ENCODE peak calls at places on chromosomes 3 and 15, in five cellular contexts. Z, W, F, Q and Y are unnamed samples.

GRCh38 chr15:48352474-48353072 is 21.3 kb downstream of the DUT start:
- DNase-seq in Z (peak; percentile 77), W (no peak), F (peak; percentile 77), Q (no peak), Y (no peak)

GRCh38 chr3:185549651-185550111 is 2.7 kb downstream of the LIPH start:
- DNase-seq in Z (no peak), W (no peak), F (no peak), Q (no peak), Y (no peak)

GRCh38 chr3:193730976-193731375 is 138.0 kb downstream of the OPA1 start:
- DNase-seq in Z (no peak), W (no peak), F (no peak), Q (no peak), Y (peak; percentile 62)

GRCh38 chr3:106728315-106728821 is 648.9 kb upstream of the CCDC54 start:
- DNase-seq in Z (no peak), W (no peak), F (peak; percentile 42), Q (no peak), Y (no peak)

GRCh38 chr3:160003520-160004128 is 15.0 kb downstream of the IL12A start:
- DNase-seq in Z (peak; percentile 68), W (no peak), F (peak; percentile 48), Q (peak; percentile 69), Y (no peak)

GRCh38 chr3:62601238-62601856 is 228.0 kb upstream of the FEZF2 start:
- DNase-seq in Z (no peak), W (no peak), F (no peak), Q (no peak), Y (no peak)

GRCh38 chr3:63069780-63070540 is 194.7 kb upstream of the CADPS start:
- DNase-seq in Z (no peak), W (no peak), F (no peak), Q (no peak), Y (no peak)

GRCh38 chr3:133893683-133894333 is 1.9 kb downstream of the RAB6B start:
- DNase-seq in Z (no peak), W (no peak), F (no peak), Q (no peak), Y (peak; percentile 86)

GRCh38 chr3:31093608-31093990 is 199.1 kb upstream of the GADL1 start:
- DNase-seq in Z (no peak), W (no peak), F (no peak), Q (no peak), Y (peak; percentile 14)

GRCh38 chr3:30934208-30934550 is 39.7 kb upstream of the GADL1 start:
- DNase-seq in Z (peak; percentile 20), W (no peak), F (peak; percentile 40), Q (no peak), Y (no peak)

GRCh38 chr3:181629029-181629428 is 82.7 kb upstream of the SOX2 start:
- DNase-seq in Z (no peak), W (no peak), F (no peak), Q (no peak), Y (no peak)

GRCh38 chr3:143139786-143140185 is 20.2 kb downstream of the CHST2 start:
- DNase-seq in Z (no peak), W (no peak), F (no peak), Q (no peak), Y (no peak)

GRCh38 chr15:41775651-41776050 is 1.4 kb downstream of the MAPKBP1 start:
- DNase-seq in Z (peak; percentile 47), W (no peak), F (no peak), Q (no peak), Y (peak; percentile 29)

GRCh38 chr15:33985287-33985686 is 17.0 kb downstream of the CHRM5 start:
- DNase-seq in Z (no peak), W (no peak), F (no peak), Q (no peak), Y (no peak)

GRCh38 chr15:48010321-48010720 is 110.5 kb upstream of the SLC24A5 start:
- DNase-seq in Z (no peak), W (no peak), F (no peak), Q (no peak), Y (no peak)

GRCh38 chr3:146493221-146493620 is 23.9 kb upstream of the PLSCR2 start:
- DNase-seq in Z (no peak), W (no peak), F (no peak), Q (no peak), Y (no peak)

GRCh38 chr3:151404316-151404715 is 19.8 kb upstream of the P2RY12 start:
- DNase-seq in Z (no peak), W (no peak), F (no peak), Q (no peak), Y (no peak)

GRCh38 chr3:195699148-195699771 is 21.5 kb upstream of the MUC20 start:
- DNase-seq in Z (no peak), W (peak; percentile 21), F (no peak), Q (peak; percentile 2), Y (no peak)

GRCh38 chr3:182389041-182389815 is 404.1 kb upstream of the ATP11B start:
- DNase-seq in Z (no peak), W (no peak), F (peak; percentile 35), Q (no peak), Y (no peak)

GRCh38 chr3:151210676-151211381 is 7.8 kb upstream of the GPR171 start:
- DNase-seq in Z (no peak), W (no peak), F (no peak), Q (peak; percentile 63), Y (no peak)

GRCh38 chr3:178217479-178217878 is 318.8 kb upstream of the KCNMB2 start:
- DNase-seq in Z (no peak), W (no peak), F (no peak), Q (no peak), Y (no peak)

DNA sequence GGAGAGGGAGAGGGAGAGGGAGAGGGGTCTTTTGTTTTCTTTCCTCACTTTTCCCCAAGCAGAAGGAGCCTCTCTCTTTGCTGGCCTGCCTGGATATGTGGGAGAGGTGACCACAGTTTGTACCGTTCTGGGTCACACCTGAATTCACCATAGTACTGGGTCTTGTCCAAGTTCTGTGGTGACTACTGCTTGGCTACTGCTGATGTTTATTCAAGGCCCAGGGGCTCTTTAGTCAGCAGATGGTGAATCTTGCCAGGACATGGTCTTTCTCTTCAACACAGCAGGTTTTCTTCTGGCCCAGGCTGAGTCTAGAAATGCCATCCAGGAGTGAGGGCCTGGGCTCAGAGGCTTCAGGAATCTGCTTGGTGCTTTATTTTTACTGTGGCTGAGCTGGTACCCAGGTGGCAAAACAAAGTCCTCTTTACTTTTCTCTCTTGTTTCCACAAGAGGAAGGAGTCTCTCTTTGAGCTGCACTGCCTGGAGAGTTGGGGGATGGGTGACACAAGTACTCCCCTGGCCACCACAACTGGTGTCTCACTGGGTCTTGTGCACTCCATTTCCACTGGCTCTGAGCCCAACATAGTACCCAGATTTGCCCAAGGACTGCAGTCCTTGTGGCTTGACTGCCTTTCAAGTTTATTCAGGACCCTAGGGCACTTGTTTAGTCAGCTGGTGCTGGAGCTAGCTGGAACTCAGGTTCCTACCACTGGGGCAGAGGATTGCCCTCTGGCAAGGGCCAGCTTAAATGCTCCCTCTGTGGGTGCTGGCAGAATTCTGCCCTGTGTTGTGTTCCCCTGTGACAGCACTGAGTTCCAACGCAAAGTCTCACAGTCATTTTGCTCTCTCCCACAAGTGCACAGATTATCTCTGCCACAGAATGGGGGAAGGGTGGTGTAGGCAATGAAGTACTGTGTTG is 16.8 kb upstream of the CCNDBP1 start:
- DNase-seq in Z (no peak), W (no peak), F (no peak), Q (no peak), Y (no peak)
- TF ChIP-seq POLR2A in Z (no peak), W (no peak), F (no peak), Q (no peak), Y (no peak)

GRCh38 chr15:101068961-101069734 is 150.0 kb downstream of the LRRK1 start:
- DNase-seq in Z (peak; percentile 38), W (no peak), F (no peak), Q (no peak), Y (no peak)
- TF ChIP-seq CTCF in Z (no peak), W (no peak), F (no peak), Q (no peak), Y (no peak)

GRCh38 chr15:52291204-52291603 is 4.4 kb downstream of the MYO5C start:
- DNase-seq in Z (no peak), W (no peak), F (no peak), Q (no peak), Y (no peak)

GRCh38 chr15:52292780-52293392 is 2.7 kb downstream of the MYO5C start:
- DNase-seq in Z (no peak), W (no peak), F (no peak), Q (no peak), Y (no peak)

GRCh38 chr15:52290800-52291199 is 4.8 kb downstream of the MYO5C start:
- DNase-seq in Z (no peak), W (no peak), F (no peak), Q (no peak), Y (no peak)

GRCh38 chr15:52294881-52295420 is 653 bp downstream of the MYO5C start:
- DNase-seq in Z (peak; percentile 45), W (no peak), F (no peak), Q (peak; percentile 53), Y (no peak)

GRCh38 chr15:52295421-52295991 is at the start of gene MYO5C:
- DNase-seq in Z (peak; percentile 85), W (peak; percentile 88), F (peak; percentile 64), Q (peak; percentile 90), Y (no peak)
- TF ChIP-seq POLR2A in Z (no peak), W (no peak), F (peak; percentile 47), Q (peak; percentile 43), Y (no peak)

GRCh38 chr3:9797196-9797945 is 4.5 kb downstream of the ARPC4 start:
- DNase-seq in Z (no peak), W (no peak), F (no peak), Q (peak; percentile 15), Y (no peak)

GRCh38 chr3:9806137-9806536 is 3.9 kb upstream of the TTLL3 start:
- DNase-seq in Z (no peak), W (no peak), F (no peak), Q (no peak), Y (no peak)

GRCh38 chr3:9795212-9795611 is 2.3 kb downstream of the ARPC4 start:
- DNase-seq in Z (no peak), W (no peak), F (no peak), Q (peak; percentile 0), Y (no peak)

GRCh38 chr3:9803494-9803893 is 6.6 kb upstream of the TTLL3 start:
- DNase-seq in Z (no peak), W (no peak), F (no peak), Q (no peak), Y (no peak)

GRCh38 chr3:9800529-9800928 is 7.6 kb downstream of the ARPC4 start:
- DNase-seq in Z (no peak), W (no peak), F (no peak), Q (no peak), Y (no peak)
- TF ChIP-seq CTCF in Z (no peak), W (no peak), F (peak; percentile 49), Q (no peak), Y (no peak)

DNA sequence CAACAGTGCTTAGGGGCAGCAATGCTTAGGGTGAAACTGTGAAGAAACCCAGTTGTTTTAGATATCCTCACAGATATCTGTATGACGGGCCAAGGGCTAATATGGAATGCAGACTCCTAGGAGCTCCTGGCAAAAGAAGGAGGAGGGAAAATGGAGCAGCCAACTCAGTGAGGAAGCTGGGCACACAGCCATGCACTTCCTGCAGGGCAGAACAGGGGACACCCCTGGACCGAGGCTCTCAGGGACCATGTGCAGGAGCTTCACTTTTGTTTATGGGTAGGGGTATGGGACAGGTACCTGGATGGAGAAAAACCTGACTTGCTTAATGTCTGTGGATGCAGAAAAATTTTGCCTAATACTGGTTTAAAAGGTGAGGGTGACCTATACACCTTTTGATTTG is 20.2 kb downstream of the NIPA1 start:
- DNase-seq in Z (no peak), W (peak; percentile 23), F (no peak), Q (no peak), Y (no peak)
- TF ChIP-seq POLR2A in Z (no peak), W (no peak), F (no peak), Q (no peak), Y (no peak)